ENCODE peak calls at places on chromosome 2, in seven cellular contexts. R, C, M, N, G, K and F are unnamed samples.
A peak's percentile ranks its signal among the peaks of the same experiment; 100 is the strongest.

GRCh38 chr2:45220227-45220626 is 211.0 kb upstream of the SIX2 start:
- DNase-seq in N (no peak), R (peak; percentile 5), C (no peak), M (no peak), G (no peak), K (no peak), F (no peak)

GRCh38 chr2:128754246-128754724 is 435.6 kb upstream of the HS6ST1 start:
- DNase-seq in N (no peak), G (no peak), R (no peak), C (no peak), K (no peak), M (no peak), F (no peak)

GRCh38 chr2:178692845-178693244 is 114.4 kb downstream of the TTN start:
- DNase-seq in C (no peak), M (no peak), N (no peak), R (no peak), K (no peak), G (no peak), F (no peak)

GRCh38 chr2:63734510-63734909 is 107.2 kb upstream of the UGP2 start:
- DNase-seq in M (no peak), G (no peak), C (no peak), N (no peak), R (peak; percentile 70), K (peak; percentile 35), F (no peak)

GRCh38 chr2:85743304-85743978 is 10.3 kb upstream of the ATOH8 start:
- DNase-seq in G (peak; percentile 57), C (no peak), R (peak; percentile 52), N (peak; percentile 71), M (no peak), K (peak; percentile 78), F (no peak)

GRCh38 chr2:99974966-99975365 is 167.4 kb downstream of the AFF3 start:
- DNase-seq in C (no peak), K (peak; percentile 57), R (no peak), N (peak; percentile 94), G (peak; percentile 60), M (no peak), F (no peak)

GRCh38 chr2:173792166-173792565 is 173.0 kb downstream of the SP3 start:
- DNase-seq in R (no peak), N (no peak), K (no peak), C (no peak), G (no peak), M (no peak), F (no peak)

GRCh38 chr2:223598994-223599645 is 3.0 kb downstream of the SCG2 start:
- DNase-seq in K (peak; percentile 88), M (no peak), G (peak; percentile 75), N (no peak), C (no peak), R (peak; percentile 82), F (no peak)

GRCh38 chr2:217729426-217730058 is 273.3 kb downstream of the TNS1 start:
- DNase-seq in N (no peak), C (no peak), G (no peak), M (no peak), K (no peak), R (peak; percentile 81), F (no peak)

GRCh38 chr2:61018319-61018750 is 280 bp upstream of the PUS10 start:
- DNase-seq in G (no peak), N (no peak), C (no peak), R (no peak), M (no peak), K (peak; percentile 73), F (no peak)

GRCh38 chr2:51224790-51225189 is 192.9 kb upstream of the NRXN1 start:
- DNase-seq in M (no peak), G (no peak), K (no peak), R (peak; percentile 1), N (no peak), C (no peak), F (no peak)

GRCh38 chr2:20052872-20053281 is 1.4 kb upstream of the LAPTM4A start:
- DNase-seq in G (peak; percentile 83), K (peak; percentile 88), C (no peak), N (peak; percentile 80), M (peak; percentile 80), R (peak; percentile 85), F (peak; percentile 79)

GRCh38 chr2:15727396-15728246 is 136.0 kb downstream of the DDX1 start:
- DNase-seq in K (no peak), R (no peak), C (no peak), M (no peak), G (no peak), N (no peak), F (no peak)

GRCh38 chr2:10775036-10775780 is 37.4 kb downstream of the PDIA6 start:
- DNase-seq in N (no peak), C (no peak), K (no peak), R (no peak), G (no peak), M (no peak), F (no peak)

GRCh38 chr2:96839288-96839874 is 4.4 kb downstream of the ANKRD23 start:
- DNase-seq in R (peak; percentile 18), G (no peak), C (no peak), K (no peak), N (no peak), M (no peak), F (no peak)

GRCh38 chr2:202847693-202848524 is 23.7 kb downstream of the ICA1L start:
- DNase-seq in C (no peak), M (no peak), N (no peak), R (no peak), K (no peak), G (no peak), F (no peak)

GRCh38 chr2:173033080-173033479 is 42.6 kb upstream of the MAP3K20 start:
- DNase-seq in M (no peak), R (peak; percentile 87), N (no peak), G (no peak), C (no peak), K (no peak), F (no peak)

GRCh38 chr2:226791056-226791486 is 8.5 kb downstream of the IRS1 start:
- DNase-seq in N (peak; percentile 74), M (peak; percentile 70), K (peak; percentile 66), G (peak; percentile 59), C (no peak), R (peak; percentile 66), F (peak; percentile 68)

GRCh38 chr2:15058015-15058414 is 425.5 kb downstream of the LRATD1 start:
- DNase-seq in M (no peak), N (peak; percentile 23), G (peak; percentile 50), K (peak; percentile 1), C (no peak), R (no peak), F (no peak)

GRCh38 chr2:7209776-7210555 is 292.8 kb downstream of the RNF144A start:
- DNase-seq in N (no peak), M (no peak), R (peak; percentile 88), G (no peak), C (no peak), K (no peak), F (no peak)

GRCh38 chr2:187055463-187055862 is 206.5 kb upstream of the ZSWIM2 start:
- DNase-seq in R (peak; percentile 8), K (peak; percentile 37), C (no peak), N (no peak), G (no peak), M (peak; percentile 19), F (no peak)

GRCh38 chr2:207472343-207473202 is 57.2 kb upstream of the CREB1 start:
- DNase-seq in M (no peak), K (peak; percentile 63), R (peak; percentile 34), G (peak; percentile 46), N (peak; percentile 9), C (no peak), F (no peak)

GRCh38 chr2:120365236-120365793 is 19.4 kb downstream of the INHBB start:
- DNase-seq in N (no peak), K (no peak), C (no peak), G (no peak), M (peak; percentile 11), R (no peak), F (no peak)

GRCh38 chr2:210477496-210477895 is 937 bp upstream of the LANCL1 start:
- DNase-seq in C (no peak), K (peak; percentile 80), M (peak; percentile 56), N (peak; percentile 76), R (peak; percentile 69), G (peak; percentile 80), F (no peak)

GRCh38 chr2:88176352-88176952 is 6.3 kb downstream of the THNSL2 start:
- DNase-seq in M (no peak), R (no peak), G (no peak), C (no peak), N (no peak), K (no peak), F (no peak)

GRCh38 chr2:149716687-149717086 is 129.1 kb upstream of the MMADHC start:
- DNase-seq in R (no peak), N (no peak), G (no peak), C (no peak), K (no peak), M (no peak), F (no peak)

GRCh38 chr2:45494275-45494977 is 116.6 kb downstream of the SRBD1 start:
- DNase-seq in M (no peak), R (peak; percentile 78), K (peak; percentile 92), G (peak; percentile 78), C (no peak), N (peak; percentile 74), F (no peak)

GRCh38 chr2:238591732-238592131 is 165.0 kb downstream of the ASB1 start:
- DNase-seq in R (no peak), G (no peak), K (no peak), M (no peak), C (no peak), N (no peak), F (no peak)